ENCODE peak calls at places on chromosomes 1 and 21, in eight cellular contexts. R, A, P, J, K, D, X and S are unnamed samples.
A peak's percentile ranks its signal among the peaks of the same experiment; 100 is the strongest.

GRCh38 chr1:229570891-229571516 is 12.5 kb upstream of the ABCB10 start:
- DNase-seq in R (no peak), A (no peak), P (no peak), J (no peak), K (no peak), D (no peak), X (no peak), S (no peak)

GRCh38 chr1:115426271-115426771 is 88.3 kb upstream of the NGF start:
- DNase-seq in R (no peak), A (no peak), P (no peak), J (no peak), K (peak; percentile 91), D (peak; percentile 84), X (no peak), S (peak; percentile 44)

GRCh38 chr1:189673223-189673622 is 804.4 kb downstream of the BRINP3 start:
- DNase-seq in R (no peak), A (no peak), P (no peak), J (no peak), K (no peak), D (no peak), X (no peak), S (peak; percentile 8)

GRCh38 chr1:219581344-219581743 is 31.6 kb downstream of the ZC3H11B start:
- DNase-seq in R (no peak), A (no peak), P (no peak), J (no peak), K (no peak), D (no peak), X (no peak), S (peak; percentile 31)

GRCh38 chr1:109632671-109633346 is 13.2 kb downstream of the AMPD2 start:
- DNase-seq in R (no peak), A (peak; percentile 91), P (no peak), J (peak; percentile 81), K (no peak), D (no peak), X (no peak), S (no peak)

GRCh38 chr1:87449348-87449963 is 120.8 kb downstream of the LMO4 start:
- DNase-seq in R (no peak), A (peak; percentile 71), P (no peak), J (no peak), K (peak; percentile 7), D (no peak), X (peak; percentile 53), S (peak; percentile 26)

GRCh38 chr1:16903458-16903796 is 7.6 kb downstream of the RNU1-2 start:
- DNase-seq in R (no peak), A (no peak), P (no peak), J (no peak), K (no peak), D (no peak), X (no peak), S (no peak)

GRCh38 chr1:8409107-8409506 is 91.2 kb downstream of the SLC45A1 start:
- DNase-seq in R (peak; percentile 12), A (no peak), P (no peak), J (no peak), K (peak; percentile 81), D (no peak), X (no peak), S (peak; percentile 47)

GRCh38 chr1:245869847-245870246 is 637.2 kb downstream of the SMYD3 start:
- DNase-seq in R (no peak), A (no peak), P (no peak), J (no peak), K (no peak), D (no peak), X (no peak), S (peak; percentile 35)

GRCh38 chr1:93905734-93906133 is 3.5 kb downstream of the GCLM start:
- DNase-seq in R (no peak), A (no peak), P (no peak), J (no peak), K (peak; percentile 62), D (no peak), X (no peak), S (peak; percentile 35)

GRCh38 chr1:15180189-15180588 is 26.6 kb downstream of the TMEM51 start:
- DNase-seq in R (no peak), A (peak; percentile 68), P (no peak), J (no peak), K (no peak), D (no peak), X (no peak), S (no peak)

GRCh38 chr1:49527606-49528305 is 496.0 kb downstream of the AGBL4 start:
- DNase-seq in R (no peak), A (no peak), P (no peak), J (no peak), K (no peak), D (no peak), X (no peak), S (no peak)

GRCh38 chr1:186617860-186618780 is 62.1 kb downstream of the PTGS2 start:
- DNase-seq in R (peak; percentile 20), A (no peak), P (no peak), J (no peak), K (no peak), D (peak; percentile 58), X (no peak), S (peak; percentile 71)

GRCh38 chr1:76015478-76016103 is 59.0 kb upstream of the ST6GALNAC3 start:
- DNase-seq in R (no peak), A (no peak), P (no peak), J (no peak), K (no peak), D (no peak), X (no peak), S (no peak)

GRCh38 chr1:164982545-164982944 is 374.0 kb downstream of the LMX1A start:
- DNase-seq in R (no peak), A (no peak), P (no peak), J (no peak), K (no peak), D (no peak), X (no peak), S (no peak)

GRCh38 chr1:10727703-10728348 is 68.6 kb downstream of the CASZ1 start:
- DNase-seq in R (no peak), A (no peak), P (no peak), J (no peak), K (no peak), D (peak; percentile 76), X (no peak), S (no peak)

GRCh38 chr21:36615274-36615964 is 83.5 kb upstream of the SIM2 start:
- DNase-seq in R (no peak), A (no peak), P (no peak), J (no peak), K (no peak), D (no peak), X (no peak), S (no peak)

GRCh38 chr1:82565146-82565545 is 764.4 kb downstream of the ADGRL2 start:
- DNase-seq in R (no peak), A (no peak), P (no peak), J (no peak), K (peak; percentile 19), D (no peak), X (no peak), S (peak; percentile 83)

GRCh38 chr1:93180723-93181613 is at the start of gene CCDC18:
- DNase-seq in R (no peak), A (no peak), P (no peak), J (no peak), K (peak; percentile 44), D (no peak), X (no peak), S (peak; percentile 73)

GRCh38 chr1:24696033-24696755 is 49.1 kb upstream of the CLIC4 start:
- DNase-seq in R (no peak), A (no peak), P (no peak), J (no peak), K (no peak), D (no peak), X (no peak), S (no peak)

GRCh38 chr1:66598670-66599069 is 64.7 kb downstream of the SGIP1 start:
- DNase-seq in R (no peak), A (no peak), P (peak; percentile 59), J (no peak), K (peak; percentile 88), D (no peak), X (no peak), S (peak; percentile 56)

GRCh38 chr1:26853156-26853555 is 9.8 kb upstream of the SFN start:
- DNase-seq in R (peak; percentile 64), A (peak; percentile 86), P (no peak), J (peak; percentile 96), K (peak; percentile 80), D (peak; percentile 93), X (peak; percentile 89), S (peak; percentile 99)

GRCh38 chr1:89125571-89126233 is at the start of gene GBP2:
- DNase-seq in R (no peak), A (no peak), P (peak; percentile 46), J (no peak), K (peak; percentile 85), D (no peak), X (no peak), S (peak; percentile 84)

DNA sequence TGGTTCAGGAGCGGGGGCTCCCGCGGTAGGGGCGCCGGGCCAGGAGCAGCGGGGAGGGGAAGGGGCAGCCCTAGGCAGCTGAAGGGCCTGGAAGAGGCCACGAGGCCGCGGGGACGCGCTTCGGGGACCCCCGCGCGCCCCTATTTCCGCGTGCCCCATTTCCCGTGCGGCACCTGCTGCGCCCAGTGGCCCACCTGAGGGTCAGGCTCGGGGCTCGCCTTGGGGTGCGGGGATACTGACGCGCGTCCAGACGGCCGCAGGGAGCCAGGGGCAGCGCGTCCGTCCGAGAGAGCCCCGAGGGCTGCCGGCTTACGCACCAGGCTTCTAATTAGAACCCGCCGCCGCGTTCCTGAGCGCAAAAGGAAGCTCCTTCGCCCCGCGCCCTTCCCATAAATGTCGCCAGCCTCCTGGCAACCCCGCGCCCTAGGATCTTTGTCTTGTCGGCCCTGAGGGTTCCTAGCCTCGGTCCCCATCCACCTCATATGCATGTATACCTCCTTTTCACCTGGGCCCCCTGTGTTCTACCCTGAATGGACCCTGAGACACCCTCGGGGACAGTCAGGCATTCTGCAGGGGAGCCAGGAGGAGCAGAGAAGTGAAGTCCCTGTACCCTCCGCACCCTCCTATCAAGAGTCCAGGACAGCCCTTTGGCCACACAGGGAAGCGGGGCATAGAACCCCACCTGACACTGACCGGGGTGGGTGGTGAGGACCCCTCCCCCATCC is 1.8 kb downstream of the WNT3A start:
- DNase-seq in R (no peak), A (no peak), P (no peak), J (peak; percentile 82), K (no peak), D (peak; percentile 44), X (peak; percentile 9), S (no peak)
- H3K4me3 ChIP-seq in R (no peak overlapping the region), A (no peak overlapping the region), P (no peak overlapping the region), J (no peak overlapping the region), K (no peak overlapping the region), D (no peak overlapping the region), X (no peak overlapping the region), S (no peak overlapping the region)

GRCh38 chr1:101992816-101993575 is 3.7 kb downstream of the OLFM3 start:
- DNase-seq in R (no peak), A (no peak), P (no peak), J (no peak), K (no peak), D (no peak), X (no peak), S (no peak)
- H3K4me3 ChIP-seq in R (no peak overlapping the region), A (peak overlapping the region; percentile 33), P (no peak overlapping the region), J (no peak overlapping the region), K (no peak overlapping the region), D (no peak overlapping the region), X (no peak overlapping the region), S (no peak overlapping the region)

GRCh38 chr21:45093064-45093532 is 18.7 kb downstream of the ADARB1 start:
- DNase-seq in R (no peak), A (no peak), P (no peak), J (no peak), K (no peak), D (peak; percentile 79), X (no peak), S (no peak)
- H3K4me3 ChIP-seq in R (no peak overlapping the region), A (no peak overlapping the region), P (no peak overlapping the region), J (no peak overlapping the region), K (no peak overlapping the region), D (peak overlapping the region; percentile 31), X (no peak overlapping the region), S (no peak overlapping the region)

GRCh38 chr1:150548324-150548631 is 930 bp upstream of the ADAMTSL4 start:
- DNase-seq in R (no peak), A (no peak), P (no peak), J (no peak), K (no peak), D (no peak), X (no peak), S (no peak)
- H3K4me3 ChIP-seq in R (peak overlapping the region; percentile 35), A (peak overlapping the region; percentile 61), P (peak overlapping the region; percentile 64), J (no peak overlapping the region), K (peak overlapping the region; percentile 50), D (peak overlapping the region; percentile 66), X (peak overlapping the region; percentile 62), S (peak overlapping the region; percentile 52)